ENCODE peak calls at places on chromosomes 4 and X, in eight cellular contexts. One of them, this sample, is unnamed.

GRCh38 chrX:519741-520140 is 110.8 kb upstream of the SHOX start:
- DNase-seq in stimulated activated naive CD4-positive, alpha-beta T cell: no peak
- DNase-seq in T-helper 22 cell: no peak
- DNase-seq in glomerular endothelial cell: no peak
- DNase-seq in T-cell: no peak
- DNase-seq in AG08396: no peak
- DNase-seq in BJ: no peak
- DNase-seq in ACHN: no peak
- DNase-seq in this sample: no peak

GRCh38 chr4:121050251-121050650 is 22.1 kb downstream of the NDNF start:
- DNase-seq in AG08396: no peak
- DNase-seq in T-cell: no peak
- DNase-seq in T-helper 22 cell: no peak
- DNase-seq in BJ: no peak
- DNase-seq in stimulated activated naive CD4-positive, alpha-beta T cell: peak
- DNase-seq in glomerular endothelial cell: no peak
- DNase-seq in ACHN: no peak
- DNase-seq in this sample: no peak

GRCh38 chrX:13489451-13489850 is 80.0 kb upstream of the EGFL6 start:
- DNase-seq in AG08396: no peak
- DNase-seq in BJ: no peak
- DNase-seq in T-cell: no peak
- DNase-seq in T-helper 22 cell: no peak
- DNase-seq in glomerular endothelial cell: no peak
- DNase-seq in stimulated activated naive CD4-positive, alpha-beta T cell: no peak
- DNase-seq in ACHN: peak
- DNase-seq in this sample: no peak

GRCh38 chr4:111798840-111799239 is 346.4 kb upstream of the FAM241A start:
- DNase-seq in glomerular endothelial cell: no peak
- DNase-seq in AG08396: no peak
- DNase-seq in BJ: no peak
- DNase-seq in T-cell: no peak
- DNase-seq in ACHN: no peak
- DNase-seq in stimulated activated naive CD4-positive, alpha-beta T cell: no peak
- DNase-seq in T-helper 22 cell: no peak
- DNase-seq in this sample: no peak

GRCh38 chr4:83867221-83867620 is 331.3 kb downstream of the GPAT3 start:
- DNase-seq in T-cell: no peak
- DNase-seq in ACHN: no peak
- DNase-seq in stimulated activated naive CD4-positive, alpha-beta T cell: no peak
- DNase-seq in T-helper 22 cell: no peak
- DNase-seq in BJ: no peak
- DNase-seq in AG08396: no peak
- DNase-seq in glomerular endothelial cell: no peak
- DNase-seq in this sample: no peak

GRCh38 chr4:15737255-15737654 is 34.4 kb downstream of the BST1 start:
- DNase-seq in ACHN: no peak
- DNase-seq in AG08396: no peak
- DNase-seq in T-cell: no peak
- DNase-seq in T-helper 22 cell: no peak
- DNase-seq in glomerular endothelial cell: no peak
- DNase-seq in stimulated activated naive CD4-positive, alpha-beta T cell: no peak
- DNase-seq in BJ: no peak
- DNase-seq in this sample: no peak

GRCh38 chrX:134244043-134244442 is 7.1 kb downstream of the CCDC160 start:
- DNase-seq in AG08396: peak
- DNase-seq in T-cell: no peak
- DNase-seq in glomerular endothelial cell: no peak
- DNase-seq in T-helper 22 cell: no peak
- DNase-seq in BJ: no peak
- DNase-seq in ACHN: no peak
- DNase-seq in stimulated activated naive CD4-positive, alpha-beta T cell: no peak
- DNase-seq in this sample: no peak

GRCh38 chrX:41334866-41335589 is 1.1 kb downstream of the DDX3X start:
- DNase-seq in T-cell: peak
- DNase-seq in T-helper 22 cell: peak
- DNase-seq in stimulated activated naive CD4-positive, alpha-beta T cell: peak
- DNase-seq in AG08396: peak
- DNase-seq in ACHN: peak
- DNase-seq in BJ: no peak
- DNase-seq in glomerular endothelial cell: no peak
- DNase-seq in this sample: peak

GRCh38 chr4:113483131-113483530 is 278.4 kb downstream of the CAMK2D start:
- DNase-seq in T-helper 22 cell: no peak
- DNase-seq in glomerular endothelial cell: no peak
- DNase-seq in AG08396: no peak
- DNase-seq in T-cell: no peak
- DNase-seq in stimulated activated naive CD4-positive, alpha-beta T cell: no peak
- DNase-seq in ACHN: no peak
- DNase-seq in BJ: no peak
- DNase-seq in this sample: no peak

GRCh38 chrX:3567681-3568080 is 145.8 kb downstream of the PRKX start:
- DNase-seq in glomerular endothelial cell: no peak
- DNase-seq in stimulated activated naive CD4-positive, alpha-beta T cell: no peak
- DNase-seq in BJ: no peak
- DNase-seq in T-cell: no peak
- DNase-seq in AG08396: no peak
- DNase-seq in T-helper 22 cell: no peak
- DNase-seq in ACHN: no peak
- DNase-seq in this sample: no peak

GRCh38 chr4:103046416-103047290 is 27.1 kb upstream of the SLC9B1 start:
- DNase-seq in AG08396: peak
- DNase-seq in BJ: no peak
- DNase-seq in stimulated activated naive CD4-positive, alpha-beta T cell: peak
- DNase-seq in glomerular endothelial cell: peak
- DNase-seq in T-cell: no peak
- DNase-seq in T-helper 22 cell: no peak
- DNase-seq in ACHN: peak
- DNase-seq in this sample: no peak

GRCh38 chr4:164252286-164252685 is 501.6 kb upstream of the SMIM31 start:
- DNase-seq in T-helper 22 cell: no peak
- DNase-seq in T-cell: no peak
- DNase-seq in AG08396: no peak
- DNase-seq in glomerular endothelial cell: no peak
- DNase-seq in ACHN: peak
- DNase-seq in BJ: no peak
- DNase-seq in stimulated activated naive CD4-positive, alpha-beta T cell: no peak
- DNase-seq in this sample: no peak

GRCh38 chrX:106404512-106404911 is 207.3 kb upstream of the RADX start:
- DNase-seq in BJ: no peak
- DNase-seq in glomerular endothelial cell: no peak
- DNase-seq in ACHN: peak
- DNase-seq in T-helper 22 cell: no peak
- DNase-seq in stimulated activated naive CD4-positive, alpha-beta T cell: no peak
- DNase-seq in T-cell: no peak
- DNase-seq in AG08396: no peak
- DNase-seq in this sample: no peak

GRCh38 chr4:161222889-161223288 is 940.9 kb downstream of the FSTL5 start:
- DNase-seq in AG08396: no peak
- DNase-seq in glomerular endothelial cell: no peak
- DNase-seq in ACHN: no peak
- DNase-seq in T-helper 22 cell: no peak
- DNase-seq in T-cell: no peak
- DNase-seq in stimulated activated naive CD4-positive, alpha-beta T cell: no peak
- DNase-seq in BJ: no peak
- DNase-seq in this sample: no peak

GRCh38 chrX:135396566-135396965 is 25.2 kb upstream of the SMIM10L2A start:
- DNase-seq in BJ: no peak
- DNase-seq in stimulated activated naive CD4-positive, alpha-beta T cell: no peak
- DNase-seq in ACHN: no peak
- DNase-seq in T-helper 22 cell: no peak
- DNase-seq in T-cell: no peak
- DNase-seq in glomerular endothelial cell: no peak
- DNase-seq in AG08396: no peak
- DNase-seq in this sample: no peak

GRCh38 chr4:1194028-1194900 is 21.9 kb upstream of the SPON2 start:
- DNase-seq in ACHN: no peak
- DNase-seq in glomerular endothelial cell: no peak
- DNase-seq in BJ: no peak
- DNase-seq in AG08396: peak
- DNase-seq in stimulated activated naive CD4-positive, alpha-beta T cell: no peak
- DNase-seq in T-helper 22 cell: no peak
- DNase-seq in T-cell: no peak
- DNase-seq in this sample: no peak

GRCh38 chr4:68368566-68369473 is 18.9 kb upstream of the YTHDC1 start:
- DNase-seq in stimulated activated naive CD4-positive, alpha-beta T cell: no peak
- DNase-seq in T-cell: no peak
- DNase-seq in T-helper 22 cell: no peak
- DNase-seq in AG08396: peak
- DNase-seq in BJ: peak
- DNase-seq in glomerular endothelial cell: no peak
- DNase-seq in ACHN: peak
- DNase-seq in this sample: no peak

GRCh38 chr4:37754410-37755185 is 68.4 kb upstream of the RELL1 start:
- DNase-seq in glomerular endothelial cell: no peak
- DNase-seq in AG08396: no peak
- DNase-seq in ACHN: no peak
- DNase-seq in T-helper 22 cell: no peak
- DNase-seq in stimulated activated naive CD4-positive, alpha-beta T cell: no peak
- DNase-seq in BJ: no peak
- DNase-seq in T-cell: no peak
- DNase-seq in this sample: no peak

GRCh38 chr4:3291969-3292570 is 751 bp upstream of the RGS12 start:
- DNase-seq in stimulated activated naive CD4-positive, alpha-beta T cell: peak
- DNase-seq in AG08396: peak
- DNase-seq in BJ: no peak
- DNase-seq in glomerular endothelial cell: no peak
- DNase-seq in ACHN: peak
- DNase-seq in T-cell: no peak
- DNase-seq in T-helper 22 cell: no peak
- DNase-seq in this sample: no peak

GRCh38 chr4:1708581-1708980 is 3.5 kb downstream of the SLBP start:
- DNase-seq in T-cell: no peak
- DNase-seq in glomerular endothelial cell: no peak
- DNase-seq in AG08396: no peak
- DNase-seq in BJ: no peak
- DNase-seq in stimulated activated naive CD4-positive, alpha-beta T cell: no peak
- DNase-seq in T-helper 22 cell: no peak
- DNase-seq in ACHN: no peak
- DNase-seq in this sample: no peak

GRCh38 chrX:72366746-72367145 is 61.0 kb upstream of the CITED1 start:
- DNase-seq in BJ: no peak
- DNase-seq in AG08396: no peak
- DNase-seq in T-cell: no peak
- DNase-seq in ACHN: no peak
- DNase-seq in stimulated activated naive CD4-positive, alpha-beta T cell: no peak
- DNase-seq in T-helper 22 cell: no peak
- DNase-seq in glomerular endothelial cell: no peak
- DNase-seq in this sample: no peak

GRCh38 chr4:29539226-29539625 is 1180.9 kb upstream of the PCDH7 start:
- DNase-seq in T-cell: no peak
- DNase-seq in T-helper 22 cell: no peak
- DNase-seq in stimulated activated naive CD4-positive, alpha-beta T cell: no peak
- DNase-seq in AG08396: no peak
- DNase-seq in BJ: no peak
- DNase-seq in glomerular endothelial cell: no peak
- DNase-seq in ACHN: no peak
- DNase-seq in this sample: no peak

GRCh38 chr4:38861791-38862190 is 5.2 kb upstream of the TLR6 start:
- DNase-seq in BJ: no peak
- DNase-seq in glomerular endothelial cell: no peak
- DNase-seq in T-helper 22 cell: no peak
- DNase-seq in AG08396: no peak
- DNase-seq in T-cell: no peak
- DNase-seq in stimulated activated naive CD4-positive, alpha-beta T cell: no peak
- DNase-seq in ACHN: no peak
- DNase-seq in this sample: no peak

GRCh38 chr4:152696764-152697250 is 17.0 kb upstream of the TMEM154 start:
- DNase-seq in T-cell: peak
- DNase-seq in glomerular endothelial cell: no peak
- DNase-seq in T-helper 22 cell: peak
- DNase-seq in ACHN: no peak
- DNase-seq in stimulated activated naive CD4-positive, alpha-beta T cell: no peak
- DNase-seq in AG08396: no peak
- DNase-seq in BJ: no peak
- DNase-seq in this sample: peak

GRCh38 chrX:119899125-119899524 is 3.4 kb downstream of the AKAP14 start:
- DNase-seq in stimulated activated naive CD4-positive, alpha-beta T cell: no peak
- DNase-seq in AG08396: no peak
- DNase-seq in T-helper 22 cell: no peak
- DNase-seq in T-cell: no peak
- DNase-seq in BJ: no peak
- DNase-seq in ACHN: no peak
- DNase-seq in glomerular endothelial cell: no peak
- DNase-seq in this sample: no peak

GRCh38 chr4:140233811-140234696 is 80.1 kb upstream of the MAML3 start:
- DNase-seq in glomerular endothelial cell: no peak
- DNase-seq in BJ: no peak
- DNase-seq in T-cell: no peak
- DNase-seq in stimulated activated naive CD4-positive, alpha-beta T cell: no peak
- DNase-seq in ACHN: no peak
- DNase-seq in AG08396: peak
- DNase-seq in T-helper 22 cell: no peak
- DNase-seq in this sample: no peak

GRCh38 chr4:165788686-165789463 is 84.2 kb upstream of the TLL1 start:
- DNase-seq in T-cell: no peak
- DNase-seq in BJ: no peak
- DNase-seq in glomerular endothelial cell: no peak
- DNase-seq in stimulated activated naive CD4-positive, alpha-beta T cell: no peak
- DNase-seq in T-helper 22 cell: no peak
- DNase-seq in AG08396: no peak
- DNase-seq in ACHN: no peak
- DNase-seq in this sample: no peak

GRCh38 chr4:46931981-46932380 is 22.9 kb upstream of the COX7B2 start:
- DNase-seq in ACHN: peak
- DNase-seq in T-cell: no peak
- DNase-seq in AG08396: peak
- DNase-seq in stimulated activated naive CD4-positive, alpha-beta T cell: no peak
- DNase-seq in T-helper 22 cell: no peak
- DNase-seq in glomerular endothelial cell: no peak
- DNase-seq in BJ: no peak
- DNase-seq in this sample: no peak

GRCh38 chrX:44775726-44776125 is 68.1 kb upstream of the DUSP21 start:
- DNase-seq in ACHN: no peak
- DNase-seq in glomerular endothelial cell: no peak
- DNase-seq in AG08396: no peak
- DNase-seq in T-helper 22 cell: no peak
- DNase-seq in stimulated activated naive CD4-positive, alpha-beta T cell: no peak
- DNase-seq in BJ: no peak
- DNase-seq in T-cell: no peak
- DNase-seq in this sample: no peak

GRCh38 chr4:123158576-123158975 is 236.2 kb upstream of the NUDT6 start:
- DNase-seq in stimulated activated naive CD4-positive, alpha-beta T cell: no peak
- DNase-seq in T-helper 22 cell: no peak
- DNase-seq in BJ: no peak
- DNase-seq in glomerular endothelial cell: no peak
- DNase-seq in T-cell: no peak
- DNase-seq in ACHN: no peak
- DNase-seq in AG08396: no peak
- DNase-seq in this sample: no peak

GRCh38 chr4:95547708-95548471 is 883 bp downstream of the UNC5C start:
- DNase-seq in T-cell: no peak
- DNase-seq in T-helper 22 cell: no peak
- DNase-seq in stimulated activated naive CD4-positive, alpha-beta T cell: no peak
- DNase-seq in AG08396: no peak
- DNase-seq in BJ: no peak
- DNase-seq in glomerular endothelial cell: no peak
- DNase-seq in ACHN: no peak
- DNase-seq in this sample: no peak

GRCh38 chrX:21398424-21398823 is 24.2 kb downstream of the CNKSR2 start:
- DNase-seq in BJ: no peak
- DNase-seq in glomerular endothelial cell: no peak
- DNase-seq in AG08396: no peak
- DNase-seq in ACHN: no peak
- DNase-seq in T-helper 22 cell: no peak
- DNase-seq in T-cell: no peak
- DNase-seq in stimulated activated naive CD4-positive, alpha-beta T cell: no peak
- DNase-seq in this sample: no peak

This sample was measured in activated effector memory CD4-positive, alpha-beta T cell treated with Interleukin-2 at 50 U/mL for 16 hours.